ENCODE peak calls at places on chromosomes 3 and 15, in four cellular contexts. I is K562, Q is WTC11, H is HepG2. E is an unnamed sample.
A peak's percentile ranks its signal among the peaks of the same experiment; 100 is the strongest.

GRCh38 chr15:71691700-71692417 is 118.5 kb upstream of the NR2E3 start:
- DNase-seq in I (no peak), Q (no peak), H (no peak), E (no peak)

GRCh38 chr3:186268616-186269448 is 93.2 kb downstream of the DGKG start:
- DNase-seq in I (peak; percentile 33), Q (peak; percentile 42), H (peak; percentile 34), E (no peak)

GRCh38 chr3:31729573-31729972 is 196.8 kb downstream of the STT3B start:
- DNase-seq in I (no peak), Q (no peak), H (peak; percentile 23), E (no peak)

GRCh38 chr15:68829068-68829467 is 8.4 kb upstream of the ANP32A start:
- DNase-seq in I (no peak), Q (no peak), H (peak; percentile 27), E (peak; percentile 46)

GRCh38 chr3:137084579-137084978 is 126.8 kb downstream of the IL20RB start:
- DNase-seq in I (no peak), Q (no peak), H (no peak), E (no peak)

GRCh38 chr15:31149987-31150386 is 48.5 kb upstream of the TRPM1 start:
- DNase-seq in I (no peak), Q (no peak), H (no peak), E (no peak)

GRCh38 chr3:55169608-55170010 is 241.8 kb upstream of the LRTM1 start:
- DNase-seq in I (no peak), Q (no peak), H (no peak), E (no peak)

GRCh38 chr3:31145062-31145461 is 250.6 kb upstream of the GADL1 start:
- DNase-seq in I (no peak), Q (no peak), H (no peak), E (no peak)

GRCh38 chr15:56678562-56678961 is 54.7 kb downstream of the ZNF280D start:
- DNase-seq in I (no peak), Q (no peak), H (no peak), E (no peak)

GRCh38 chr3:175898194-175898593 is 1039.1 kb downstream of the NAALADL2 start:
- DNase-seq in I (no peak), Q (no peak), H (no peak), E (no peak)

GRCh38 chr3:18134386-18135082 is 290.6 kb downstream of the SATB1 start:
- DNase-seq in I (no peak), Q (no peak), H (no peak), E (no peak)

GRCh38 chr3:99808163-99808794 is 9.4 kb upstream of the CMSS1 start:
- DNase-seq in I (peak; percentile 50), Q (peak; percentile 59), H (peak; percentile 55), E (peak; percentile 63)

GRCh38 chr15:77866596-77867125 is 210.8 kb downstream of the TBC1D2B start:
- DNase-seq in I (no peak), Q (no peak), H (no peak), E (no peak)

GRCh38 chr15:82093774-82094211 is 48.0 kb upstream of the MEX3B start:
- DNase-seq in I (peak; percentile 40), Q (no peak), H (peak; percentile 41), E (no peak)

GRCh38 chr15:49741721-49742120 is 120.9 kb downstream of the DTWD1 start:
- DNase-seq in I (no peak), Q (no peak), H (no peak), E (no peak)

GRCh38 chr3:154164387-154164786 is 43.2 kb downstream of the ARHGEF26 start:
- DNase-seq in I (no peak), Q (no peak), H (peak; percentile 89), E (no peak)

GRCh38 chr3:107861904-107862303 is 228.9 kb downstream of the CD47 start:
- DNase-seq in I (no peak), Q (no peak), H (no peak), E (no peak)

GRCh38 chr3:18208856-18209255 is 216.3 kb downstream of the SATB1 start:
- DNase-seq in I (no peak), Q (no peak), H (no peak), E (no peak)

GRCh38 chr3:141368925-141369794 is 856 bp downstream of the ZBTB38 start:
- DNase-seq in I (peak; percentile 23), Q (no peak), H (no peak), E (no peak)

GRCh38 chr3:187769771-187770170 is 24.5 kb upstream of the BCL6 start:
- DNase-seq in I (no peak), Q (no peak), H (no peak), E (no peak)

GRCh38 chr3:45603226-45603625 is 8.7 kb downstream of the LIMD1 start:
- DNase-seq in I (no peak), Q (no peak), H (no peak), E (no peak)

GRCh38 chr15:51759557-51760070 is 8.2 kb downstream of the TMOD2 start:
- DNase-seq in I (peak; percentile 35), Q (peak; percentile 56), H (peak; percentile 6), E (no peak)
- TF ChIP-seq ELF4 in I (no peak), Q (no peak), H (no peak), E (no peak)

DNA sequence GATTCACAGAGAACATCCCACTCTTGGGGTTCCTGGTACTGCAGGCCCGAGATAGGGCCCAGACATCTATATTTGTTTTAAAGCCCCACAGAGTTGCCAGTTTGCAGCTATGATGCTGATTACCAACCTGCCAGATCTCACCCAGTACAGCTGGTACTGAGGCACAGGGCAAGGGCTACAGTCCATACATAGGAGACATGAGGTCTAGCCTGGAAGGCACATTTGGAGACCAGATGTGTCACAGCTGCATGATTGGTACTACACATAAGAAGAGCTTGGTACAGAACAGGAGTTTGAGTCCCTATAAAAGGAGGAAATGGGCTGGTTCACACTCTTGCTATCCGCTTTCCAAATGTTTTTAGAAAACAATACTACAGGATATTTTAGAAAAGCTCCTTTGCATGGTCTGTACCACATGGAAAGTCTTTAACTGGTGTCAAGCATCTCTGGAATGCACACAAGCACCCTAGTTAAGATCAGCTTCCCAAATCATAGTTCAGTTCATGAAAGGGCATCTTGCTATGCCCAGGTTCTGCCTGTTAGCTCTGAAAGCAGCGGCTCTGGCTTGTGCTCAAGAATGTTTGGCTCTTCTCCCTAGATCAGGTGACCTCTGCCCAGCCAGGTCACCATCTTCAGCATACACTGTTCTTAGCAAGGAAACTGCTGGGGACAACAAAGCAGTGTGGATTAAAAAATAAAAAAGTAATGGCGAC is 20.6 kb downstream of the MTMR14 start:
- DNase-seq in I (no peak), Q (no peak), H (no peak), E (no peak)
- TF ChIP-seq ELF4 in I (no peak), Q (no peak), H (no peak), E (no peak)

GRCh38 chr3:159787191-159787590 is 201.4 kb upstream of the IL12A start:
- DNase-seq in I (no peak), Q (no peak), H (peak; percentile 85), E (no peak)

GRCh38 chr3:159787794-159788205 is 200.8 kb upstream of the IL12A start:
- DNase-seq in I (no peak), Q (no peak), H (peak; percentile 64), E (no peak)

GRCh38 chr3:159785276-159785675 is 203.4 kb upstream of the IL12A start:
- DNase-seq in I (no peak), Q (no peak), H (peak; percentile 68), E (no peak)

GRCh38 chr3:159788291-159788690 is 200.3 kb upstream of the IL12A start:
- DNase-seq in I (no peak), Q (no peak), H (no peak), E (no peak)

GRCh38 chr3:159786489-159787181 is 202.0 kb upstream of the IL12A start:
- DNase-seq in I (no peak), Q (no peak), H (no peak), E (no peak)
- TF ChIP-seq ELF4 in I (no peak), Q (no peak), H (no peak), E (no peak)

DNA sequence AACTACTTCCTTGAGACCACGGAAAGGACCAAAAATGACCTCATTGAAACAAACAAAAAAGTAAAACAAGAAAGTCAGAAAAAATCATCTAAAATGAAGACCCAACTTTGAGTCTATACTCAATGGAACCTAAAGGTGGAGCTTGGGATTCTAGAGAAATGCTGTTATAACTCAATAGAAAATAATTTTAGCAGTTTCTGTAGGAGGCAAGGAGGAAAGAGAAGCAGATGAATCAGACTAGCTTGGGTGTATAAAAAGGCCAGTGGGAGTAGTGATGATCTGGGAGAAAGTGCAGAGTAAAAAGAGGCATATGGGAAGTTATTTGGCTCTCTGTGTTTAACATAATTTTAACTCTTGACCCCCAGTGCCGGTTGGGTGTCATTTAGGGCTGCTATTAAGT is 94.4 kb downstream of the TMCO5A start:
- DNase-seq in I (no peak), Q (no peak), H (no peak), E (no peak)
- TF ChIP-seq ELF4 in I (no peak), Q (no peak), H (no peak), E (no peak)

DNA sequence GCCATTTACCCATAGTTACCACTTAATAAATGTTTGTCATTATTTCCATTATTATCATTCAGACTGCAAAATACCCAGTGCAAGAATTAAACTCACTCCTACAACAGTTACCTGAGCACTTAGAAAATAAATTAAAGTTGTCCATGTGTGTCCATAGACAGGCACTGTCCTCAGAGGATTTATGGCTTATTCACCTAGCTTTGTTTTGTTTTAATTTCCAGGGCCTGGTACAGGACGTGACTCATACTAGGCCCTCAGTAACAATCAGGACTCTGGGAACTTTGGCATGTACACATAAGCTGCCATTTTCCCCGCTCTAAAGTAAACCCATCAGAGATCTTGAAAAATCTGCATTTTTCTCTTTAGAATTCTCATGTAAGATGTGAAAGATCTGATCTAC is 458.5 kb upstream of the ARRDC4 start:
- DNase-seq in I (no peak), Q (no peak), H (no peak), E (no peak)
- TF ChIP-seq ELF4 in I (no peak), Q (no peak), H (no peak), E (no peak)

DNA sequence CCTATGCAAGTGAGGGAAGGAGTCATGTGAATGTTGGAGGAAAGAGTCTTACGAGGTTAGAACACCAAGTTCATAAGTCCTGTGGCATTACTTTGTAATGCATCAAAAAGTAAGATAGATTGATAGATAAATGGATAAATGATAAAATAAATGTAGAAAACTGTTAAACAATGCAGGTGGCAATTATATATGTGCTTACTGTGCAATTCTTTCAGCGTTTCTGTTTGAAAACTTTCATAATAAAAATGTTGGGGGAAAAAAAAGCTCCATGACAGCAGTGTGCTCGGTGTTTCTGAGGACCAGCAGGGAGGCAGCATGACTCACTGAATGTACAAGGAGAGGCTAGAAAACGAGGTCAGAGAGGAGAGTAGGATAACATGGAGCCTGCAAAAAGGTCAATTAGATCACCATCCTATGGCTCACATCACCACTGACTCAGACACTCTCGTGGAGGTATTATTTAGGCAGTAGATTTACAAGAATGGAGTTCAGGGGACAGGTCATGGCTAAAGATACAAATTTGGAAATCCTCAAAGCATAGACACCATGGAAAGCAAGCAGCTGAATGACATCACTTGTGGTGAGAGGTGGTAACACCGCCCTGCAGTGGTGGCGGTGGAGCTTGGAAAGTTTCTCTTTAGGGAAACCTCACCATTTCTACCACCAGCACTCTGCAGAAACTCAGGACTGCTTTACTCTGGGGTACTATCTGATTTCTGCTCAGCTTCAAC is 219.8 kb downstream of the CTNNB1 start:
- DNase-seq in I (no peak), Q (no peak), H (peak; percentile 15), E (peak; percentile 16)
- TF ChIP-seq ELF4 in I (no peak), Q (no peak), H (no peak), E (no peak)

GRCh38 chr3:171028025-171028778 is 1.7 kb upstream of the SLC2A2 start:
- DNase-seq in I (no peak), Q (peak; percentile 63), H (peak; percentile 28), E (no peak)
- TF ChIP-seq ELF4 in I (no peak), Q (no peak), H (no peak), E (no peak)

GRCh38 chr15:30038667-30039523 is 43.9 kb upstream of the GOLGA8J start:
- DNase-seq in I (no peak), Q (no peak), H (no peak), E (no peak)
- TF ChIP-seq ELF4 in I (no peak), Q (no peak), H (no peak), E (no peak)